ENCODE peak calls at places on chromosomes 1 and 21, in six cellular contexts. E is heart left ventricle; Y is Peyer's patch; F is effector memory CD4-positive, alpha-beta T cell; L is GM23248; H is esophagus muscularis mucosa. K is an unnamed sample.

GRCh38 chr1:193123751-193124150 is 1.9 kb downstream of the CDC73 start:
- DNase-seq in E (no peak), Y (no peak), F (no peak), L (no peak), H (no peak), K (no peak)

GRCh38 chr21:39117571-39117970 is 65.7 kb downstream of the PSMG1 start:
- DNase-seq in E (no peak), Y (no peak), F (no peak), L (no peak), H (no peak), K (no peak)

GRCh38 chr1:14142397-14143095 is 442.6 kb downstream of the PRDM2 start:
- DNase-seq in E (no peak), Y (no peak), F (no peak), L (no peak), H (peak; percentile 57), K (no peak)

GRCh38 chr1:245411245-245411644 is 256.5 kb downstream of the KIF26B start:
- DNase-seq in E (no peak), Y (no peak), F (no peak), L (peak; percentile 24), H (no peak), K (no peak)

GRCh38 chr1:185373813-185374524 is 56.9 kb upstream of the IVNS1ABP start:
- DNase-seq in E (peak; percentile 25), Y (no peak), F (no peak), L (peak; percentile 74), H (no peak), K (no peak)

GRCh38 chr1:10510520-10511493 is 36.1 kb downstream of the PEX14 start:
- DNase-seq in E (no peak), Y (peak; percentile 58), F (peak; percentile 62), L (peak; percentile 98), H (no peak), K (no peak)

GRCh38 chr1:63012339-63012738 is 228.4 kb downstream of the ATG4C start:
- DNase-seq in E (no peak), Y (no peak), F (no peak), L (no peak), H (no peak), K (no peak)

GRCh38 chr1:115112496-115113375 is 23.4 kb upstream of the TSPAN2 start:
- DNase-seq in E (peak; percentile 38), Y (no peak), F (peak; percentile 20), L (peak; percentile 39), H (no peak), K (peak; percentile 81)

GRCh38 chr21:36186506-36187399 is 30.1 kb downstream of the DOP1B start:
- DNase-seq in E (peak; percentile 59), Y (no peak), F (no peak), L (no peak), H (no peak), K (no peak)

GRCh38 chr1:184158911-184159701 is 107.6 kb downstream of the TSEN15 start:
- DNase-seq in E (no peak), Y (no peak), F (no peak), L (peak; percentile 27), H (peak; percentile 64), K (no peak)

GRCh38 chr21:40658237-40658636 is 188.7 kb downstream of the DSCAM start:
- DNase-seq in E (no peak), Y (no peak), F (no peak), L (no peak), H (no peak), K (no peak)

GRCh38 chr1:94527447-94528031 is 14.0 kb downstream of the F3 start:
- DNase-seq in E (no peak), Y (no peak), F (no peak), L (peak; percentile 59), H (no peak), K (no peak)

GRCh38 chr21:35026617-35027557 is 22.2 kb downstream of the RUNX1 start:
- DNase-seq in E (peak; percentile 64), Y (peak; percentile 84), F (peak; percentile 78), L (peak; percentile 18), H (no peak), K (peak; percentile 87)

GRCh38 chr1:156414440-156415064 is 45.5 kb downstream of the RHBG start:
- DNase-seq in E (no peak), Y (no peak), F (no peak), L (peak; percentile 10), H (no peak), K (no peak)

GRCh38 chr1:56424744-56425493 is 154.4 kb downstream of the PLPP3 start:
- DNase-seq in E (peak; percentile 77), Y (peak; percentile 63), F (no peak), L (peak; percentile 54), H (no peak), K (peak; percentile 69)

DNA sequence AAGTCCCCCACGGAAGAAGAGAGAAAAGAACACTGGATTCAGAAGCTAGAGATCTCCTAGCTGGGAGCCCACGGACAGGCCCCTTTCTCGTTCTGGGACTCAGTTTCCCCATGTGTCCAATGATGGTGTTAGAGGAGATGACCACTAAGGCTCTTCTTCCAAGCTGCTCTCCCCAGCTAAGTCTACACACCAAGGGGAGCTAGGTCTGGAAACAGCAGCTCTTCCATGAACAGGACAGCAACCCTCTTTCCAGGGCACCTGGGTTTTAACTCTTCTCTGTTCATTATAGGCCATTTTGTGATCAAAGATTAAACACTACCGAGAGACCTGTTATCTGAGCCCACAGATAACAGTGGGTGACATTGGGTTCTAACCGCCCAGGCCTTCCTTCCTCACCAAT is 85.8 kb downstream of the MRPL37 start:
- DNase-seq in E (no peak), Y (no peak), F (no peak), L (no peak), H (no peak), K (no peak)
- H3K4me1 ChIP-seq in E (peaks cover 68% of the 10 kb centered on the region), Y (no peaks in the 10 kb centered on the region), F (peaks cover 36% of the 10 kb centered on the region), L (peaks cover 17% of the 10 kb centered on the region), H (peaks cover 87% of the 10 kb centered on the region), K (peaks cover 9% of the 10 kb centered on the region)

GRCh38 chr1:230368871-230369270 is 57.3 kb downstream of the PGBD5 start:
- DNase-seq in E (no peak), Y (no peak), F (no peak), L (no peak), H (no peak), K (no peak)
- H3K4me1 ChIP-seq in E (no peaks in the 10 kb centered on the region), Y (no peaks in the 10 kb centered on the region), F (no peaks in the 10 kb centered on the region), L (peaks cover 4% of the 10 kb centered on the region), H (no peaks in the 10 kb centered on the region), K (no peaks in the 10 kb centered on the region)

GRCh38 chr21:45410865-45411809 is 6.2 kb downstream of the COL18A1 start:
- DNase-seq in E (peak; percentile 74), Y (no peak), F (no peak), L (no peak), H (no peak), K (peak; percentile 67)
- H3K4me1 ChIP-seq in E (peaks cover 66% of the 10 kb centered on the region), Y (peaks cover under 1% of the 10 kb centered on the region), F (peaks cover 1% of the 10 kb centered on the region), L (no peaks in the 10 kb centered on the region), H (peaks cover 64% of the 10 kb centered on the region), K (no peaks in the 10 kb centered on the region)

DNA sequence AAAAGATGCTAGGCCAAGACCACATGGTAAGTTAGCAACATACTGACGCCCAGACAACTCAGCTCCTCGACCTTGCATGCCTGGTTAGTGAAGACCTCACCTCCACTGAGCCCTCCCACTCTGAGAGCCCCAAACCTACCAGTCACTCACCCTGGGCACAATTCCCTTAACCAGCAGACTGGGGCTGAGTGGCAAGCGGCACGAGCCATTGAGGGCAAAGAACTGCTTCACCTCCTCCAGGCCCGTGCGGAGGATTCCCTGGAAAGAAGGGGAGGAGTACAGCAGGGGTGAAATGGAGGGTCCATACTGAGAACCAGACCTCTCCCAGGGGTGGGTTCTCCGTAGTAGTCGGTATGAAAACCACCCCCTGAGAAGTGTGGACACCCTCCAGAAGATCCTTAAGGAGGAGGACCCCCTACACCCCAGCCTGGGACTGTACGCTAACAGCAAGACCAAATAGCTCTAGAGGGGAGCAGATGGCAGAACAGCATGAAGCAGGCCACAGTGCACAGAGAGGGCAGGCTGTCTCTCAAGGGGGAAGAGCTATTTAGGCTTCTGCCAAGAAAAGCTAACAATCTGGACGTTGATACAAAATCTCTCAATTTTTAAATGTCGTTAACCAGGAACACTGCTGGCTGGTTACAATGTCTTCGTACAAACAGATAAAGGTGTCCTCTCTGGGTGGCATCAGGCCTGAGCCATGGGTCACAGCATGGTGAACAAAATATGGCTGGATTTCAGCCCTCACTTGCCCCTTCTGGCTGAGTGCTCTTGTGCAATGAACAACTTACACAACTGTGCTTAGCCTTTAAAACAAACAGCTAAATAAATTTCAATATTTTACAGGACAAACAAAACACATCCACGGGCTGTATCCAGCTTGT is 31.0 kb upstream of the PPP1R15B start:
- DNase-seq in E (no peak), Y (no peak), F (no peak), L (no peak), H (no peak), K (no peak)
- H3K4me1 ChIP-seq in E (peaks cover 56% of the 10 kb centered on the region), Y (peaks cover 4% of the 10 kb centered on the region), F (peaks cover 4% of the 10 kb centered on the region), L (peaks cover 18% of the 10 kb centered on the region), H (peaks cover 42% of the 10 kb centered on the region), K (peaks cover 8% of the 10 kb centered on the region)

GRCh38 chr1:228760962-228761361 is 25.7 kb downstream of the RHOU start:
- DNase-seq in E (no peak), Y (no peak), F (no peak), L (no peak), H (no peak), K (no peak)

GRCh38 chr1:228754646-228755268 is 19.5 kb downstream of the RHOU start:
- DNase-seq in E (no peak), Y (no peak), F (no peak), L (no peak), H (no peak), K (no peak)

GRCh38 chr1:228756457-228756856 is 21.2 kb downstream of the RHOU start:
- DNase-seq in E (no peak), Y (no peak), F (no peak), L (no peak), H (no peak), K (no peak)

GRCh38 chr1:228755800-228756199 is 20.5 kb downstream of the RHOU start:
- DNase-seq in E (no peak), Y (no peak), F (no peak), L (no peak), H (no peak), K (no peak)

DNA sequence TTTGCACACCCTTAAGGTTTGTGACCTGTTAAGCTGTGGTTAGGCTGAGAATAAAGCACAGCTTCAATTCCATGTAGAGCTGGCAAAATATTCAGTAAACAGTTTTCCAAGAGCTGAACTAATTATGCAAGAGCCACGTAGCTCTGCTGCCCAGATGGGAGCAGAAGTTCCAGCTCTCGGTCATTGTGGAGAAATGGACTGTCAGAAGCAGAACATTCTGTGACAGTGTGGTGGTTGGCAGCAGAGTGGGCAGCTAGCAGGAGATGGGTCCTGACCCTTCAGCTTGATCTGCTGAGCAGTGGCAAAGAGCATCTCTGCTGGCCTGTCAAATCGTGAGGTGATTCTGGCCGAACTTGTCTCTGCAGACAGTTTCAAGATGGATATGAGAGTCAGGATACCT is 23.2 kb downstream of the RHOU start:
- DNase-seq in E (no peak), Y (no peak), F (no peak), L (no peak), H (no peak), K (no peak)
- H3K4me1 ChIP-seq in E (peaks cover 9% of the 10 kb centered on the region), Y (no peaks in the 10 kb centered on the region), F (no peaks in the 10 kb centered on the region), L (no peaks in the 10 kb centered on the region), H (peaks cover 14% of the 10 kb centered on the region), K (no peaks in the 10 kb centered on the region)